ENCODE peak calls at places on chromosomes 7 and 10, in eight cellular contexts. J, M, H, Y, C, D, Z and L are unnamed samples.

GRCh38 chr7:93145324-93145723 is 2.9 kb downstream of the SAMD9L start:
- DNase-seq in J (no peak), M (no peak), H (no peak), Y (no peak), C (no peak), D (no peak), Z (no peak), L (no peak)

GRCh38 chr10:17835688-17836087 is 26.5 kb downstream of the MRC1 start:
- DNase-seq in J (peak), M (no peak), H (peak), Y (no peak), C (peak), D (peak), Z (peak), L (no peak)

GRCh38 chr7:7190142-7190541 is 7.8 kb downstream of the C1GALT1 start:
- DNase-seq in J (no peak), M (peak), H (peak), Y (no peak), C (no peak), D (no peak), Z (peak), L (no peak)

GRCh38 chr10:1324914-1325313 is 268.7 kb downstream of the WDR37 start:
- DNase-seq in J (no peak), M (no peak), H (no peak), Y (no peak), C (no peak), D (no peak), Z (no peak), L (no peak)

GRCh38 chr10:87053121-87053520 is 33.0 kb downstream of the FAM25A start:
- DNase-seq in J (no peak), M (no peak), H (peak), Y (no peak), C (no peak), D (no peak), Z (no peak), L (no peak)

GRCh38 chr7:50314778-50315177 is 10.3 kb downstream of the IKZF1 start:
- DNase-seq in J (no peak), M (no peak), H (no peak), Y (no peak), C (no peak), D (peak), Z (no peak), L (no peak)

GRCh38 chr7:387132-388022 is 97.4 kb downstream of the FOXL3 start:
- DNase-seq in J (no peak), M (no peak), H (no peak), Y (no peak), C (no peak), D (no peak), Z (no peak), L (no peak)

GRCh38 chr10:66827353-66827752 is 98.5 kb upstream of the LRRTM3 start:
- DNase-seq in J (no peak), M (no peak), H (peak), Y (no peak), C (peak), D (no peak), Z (peak), L (no peak)

GRCh38 chr10:91007656-91008055 is 86.8 kb upstream of the ANKRD1 start:
- DNase-seq in J (no peak), M (no peak), H (no peak), Y (no peak), C (no peak), D (no peak), Z (no peak), L (no peak)

GRCh38 chr7:133957860-133958259 is 169.3 kb upstream of the LRGUK start:
- DNase-seq in J (no peak), M (no peak), H (no peak), Y (no peak), C (no peak), D (no peak), Z (peak), L (no peak)

GRCh38 chr7:71236488-71237179 is 104.7 kb downstream of the GALNT17 start:
- DNase-seq in J (no peak), M (no peak), H (no peak), Y (no peak), C (no peak), D (peak), Z (no peak), L (no peak)

GRCh38 chr10:26890956-26891355 is 30.2 kb upstream of the ABI1 start:
- DNase-seq in J (peak), M (peak), H (peak), Y (peak), C (peak), D (peak), Z (peak), L (peak)

GRCh38 chr10:129851941-129852650 is 112.0 kb downstream of the EBF3 start:
- DNase-seq in J (no peak), M (no peak), H (no peak), Y (no peak), C (no peak), D (no peak), Z (no peak), L (no peak)

GRCh38 chr7:7642081-7642480 is 1.5 kb downstream of the UMAD1 start:
- DNase-seq in J (no peak), M (no peak), H (no peak), Y (no peak), C (peak), D (no peak), Z (no peak), L (no peak)

GRCh38 chr7:899806-900205 is 23.5 kb downstream of the GET4 start:
- DNase-seq in J (no peak), M (no peak), H (no peak), Y (no peak), C (no peak), D (no peak), Z (no peak), L (no peak)

GRCh38 chr10:12382157-12382548 is 32.8 kb downstream of the CAMK1D start:
- DNase-seq in J (no peak), M (no peak), H (no peak), Y (no peak), C (no peak), D (no peak), Z (no peak), L (no peak)

GRCh38 chr10:51789118-51789517 is 89.7 kb upstream of the CSTF2T start:
- DNase-seq in J (no peak), M (no peak), H (no peak), Y (peak), C (no peak), D (no peak), Z (no peak), L (no peak)

GRCh38 chr10:6310977-6311376 is 108.2 kb downstream of the PFKFB3 start:
- DNase-seq in J (no peak), M (no peak), H (no peak), Y (no peak), C (no peak), D (no peak), Z (no peak), L (no peak)

GRCh38 chr10:62082729-62083412 is 181.4 kb downstream of the ARID5B start:
- DNase-seq in J (no peak), M (no peak), H (peak), Y (no peak), C (peak), D (no peak), Z (peak), L (peak)

GRCh38 chr10:42933454-42934340 is 143.2 kb upstream of the RET start:
- DNase-seq in J (peak), M (no peak), H (no peak), Y (no peak), C (no peak), D (peak), Z (no peak), L (no peak)

GRCh38 chr7:18960735-18961134 is 156.7 kb downstream of the TWIST1 start:
- DNase-seq in J (peak), M (no peak), H (peak), Y (no peak), C (no peak), D (no peak), Z (no peak), L (no peak)

GRCh38 chr7:155991470-155991869 is 179.2 kb upstream of the SHH start:
- DNase-seq in J (no peak), M (no peak), H (no peak), Y (no peak), C (no peak), D (no peak), Z (no peak), L (no peak)
- TF ChIP-seq EZH2 in J (no peak), M (no peak), H (no peak), Y (no peak), C (no peak), D (no peak), Z (no peak), L (no peak)

DNA sequence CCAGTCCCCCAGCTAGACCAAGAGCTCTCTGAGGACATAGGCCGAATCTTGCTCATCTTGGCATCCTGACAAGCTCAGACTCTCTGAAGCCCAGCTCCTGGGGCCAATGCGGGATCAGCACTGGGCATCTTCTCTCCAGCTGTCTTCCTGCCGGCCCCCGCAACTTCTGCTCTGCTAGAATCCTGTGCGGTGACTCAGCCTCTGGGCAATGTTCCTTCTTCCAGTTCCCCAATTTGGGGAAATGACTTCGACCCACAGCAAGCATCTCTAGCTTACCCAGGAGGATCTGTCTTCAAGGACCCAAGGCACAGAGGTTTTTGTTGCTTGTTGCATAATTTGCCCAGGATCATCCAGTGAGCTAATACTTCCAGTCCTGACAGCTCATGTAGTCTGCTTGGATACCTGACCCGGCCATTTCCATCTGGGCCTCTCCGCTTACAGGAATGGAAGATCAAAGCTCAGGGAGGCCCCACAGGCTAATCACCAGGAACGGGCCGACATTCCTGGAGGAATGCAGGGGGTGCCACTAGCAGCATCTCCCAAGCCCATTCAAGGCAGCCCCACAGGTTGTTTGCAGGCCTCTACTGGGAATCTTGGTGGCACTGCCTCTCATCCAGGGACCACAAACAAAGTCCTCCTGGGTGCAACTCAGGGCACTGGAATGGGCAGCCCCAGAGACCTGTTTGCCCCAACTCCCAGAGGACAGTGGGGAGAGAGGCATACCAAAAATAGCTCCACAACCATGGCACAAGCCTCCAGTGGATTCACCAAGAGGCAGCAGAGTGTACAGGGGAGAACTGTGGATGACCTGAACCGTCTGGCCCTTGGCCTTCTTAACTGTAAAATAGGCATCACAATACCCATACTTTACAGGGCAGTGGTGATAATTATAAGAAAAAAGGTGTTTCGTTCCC is 151.9 kb downstream of the NEURL1 start:
- DNase-seq in J (no peak), M (no peak), H (peak), Y (no peak), C (peak), D (no peak), Z (peak), L (peak)
- TF ChIP-seq EZH2 in J (no peak), M (no peak), H (no peak), Y (no peak), C (no peak), D (no peak), Z (no peak), L (no peak)

DNA sequence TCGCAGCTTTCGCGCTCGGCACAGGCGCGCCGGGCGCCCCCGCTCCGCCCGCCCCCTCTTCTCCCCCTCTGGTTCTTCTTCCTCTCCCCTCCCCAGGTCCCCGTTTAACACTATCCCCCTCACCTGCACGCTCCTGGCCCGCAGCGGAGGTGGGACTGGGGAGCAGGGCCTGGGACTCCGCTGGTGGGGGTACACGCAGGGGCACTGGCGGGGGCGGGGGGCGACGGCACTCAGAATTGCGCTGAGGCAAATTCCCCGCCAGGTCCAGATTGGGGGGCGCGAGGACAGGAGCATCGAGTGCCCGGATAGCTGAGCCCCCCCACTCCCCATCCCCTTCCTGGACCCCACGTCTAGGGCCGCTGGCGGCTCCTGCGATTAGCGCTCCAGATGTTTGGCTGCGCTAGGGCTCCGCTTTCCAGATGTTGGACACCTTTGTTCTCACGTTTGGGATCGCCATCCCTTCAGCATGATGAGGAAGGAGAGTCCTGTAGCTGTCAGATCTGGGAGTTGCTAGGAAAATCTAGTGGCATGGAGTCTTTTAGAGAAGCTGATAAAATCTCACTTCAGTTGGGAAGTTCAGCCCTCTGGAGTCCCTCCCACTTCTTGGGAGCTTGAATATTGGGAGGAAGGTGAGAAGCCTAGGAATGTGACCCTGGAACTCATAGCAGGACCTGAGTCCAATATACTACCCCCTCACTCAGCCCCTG is 31.4 kb upstream of the PAX2 start:
- DNase-seq in J (no peak), M (no peak), H (no peak), Y (no peak), C (no peak), D (peak), Z (no peak), L (no peak)
- TF ChIP-seq EZH2 in J (peak), M (no peak), H (peak), Y (no peak), C (no peak), D (peak), Z (peak), L (no peak)

DNA sequence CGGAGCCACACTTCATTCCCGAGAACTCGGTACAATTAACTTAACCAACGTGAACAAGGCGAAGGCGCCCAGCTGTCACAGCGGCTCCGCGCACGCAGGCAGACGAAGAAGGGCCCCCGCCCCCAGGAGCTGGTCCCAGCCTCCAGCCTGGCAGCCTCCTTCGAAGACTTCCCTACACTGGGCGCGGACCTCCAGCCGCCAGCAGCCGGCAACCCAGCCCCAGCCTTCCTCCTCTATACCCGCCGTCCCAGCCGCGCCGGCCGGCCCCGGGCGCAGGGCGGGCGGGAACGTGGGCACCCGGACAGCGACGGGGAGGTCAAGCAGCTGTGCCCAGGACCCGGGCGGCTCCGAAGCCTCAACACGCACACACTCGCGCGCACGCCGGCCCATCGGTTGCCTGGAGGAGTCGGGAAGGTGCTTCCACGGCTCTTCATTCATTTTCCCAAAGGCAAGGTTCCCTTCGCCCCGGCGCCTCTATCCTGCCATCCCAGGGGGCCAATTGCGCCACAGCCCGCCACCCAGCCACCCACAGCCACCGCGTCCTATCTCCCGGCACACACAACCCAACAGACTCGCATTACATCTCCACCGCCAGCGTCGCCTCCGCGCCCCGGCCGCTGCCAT is 1.6 kb downstream of the CHST15 start:
- DNase-seq in J (peak), M (no peak), H (peak), Y (peak), C (no peak), D (peak), Z (peak), L (no peak)
- TF ChIP-seq EZH2 in J (peak), M (no peak), H (peak), Y (no peak), C (no peak), D (peak), Z (peak), L (no peak)